ENCODE peak calls at places on chromosomes 5 and 9, in five cellular contexts. G is mucosa of descending colon, T is neural crest cell, B is GM10248, Q is lower lobe of right lung. U is an unnamed sample.

GRCh38 chr5:151150484-151151262 is 6.9 kb downstream of the ANXA6 start:
- DNase-seq in B (peak), Q (peak), G (peak), T (peak), U (peak)

GRCh38 chr5:177005619-177006264 is 837 bp downstream of the UIMC1 start:
- DNase-seq in Q (peak), T (peak), B (peak), G (peak), U (peak)

GRCh38 chr5:169183581-169183980 is 117.4 kb downstream of the SLIT3 start:
- DNase-seq in Q (no peak), B (no peak), T (no peak), G (no peak), U (no peak)

GRCh38 chr9:3330792-3331420 is 194.9 kb downstream of the RFX3 start:
- DNase-seq in B (no peak), Q (no peak), T (no peak), G (no peak), U (no peak)

GRCh38 chr9:95750725-95751644 is 124.5 kb upstream of the ERCC6L2 start:
- DNase-seq in G (no peak), B (no peak), T (no peak), Q (no peak), U (no peak)

GRCh38 chr9:126215486-126215885 is 111.1 kb upstream of the MVB12B start:
- DNase-seq in G (no peak), T (no peak), B (no peak), Q (no peak), U (no peak)

GRCh38 chr9:125393426-125393825 is 131.8 kb downstream of the GAPVD1 start:
- DNase-seq in G (no peak), B (no peak), T (no peak), Q (no peak), U (no peak)

GRCh38 chr5:404666-405241 is 38.2 kb upstream of the EXOC3 start:
- DNase-seq in T (no peak), Q (no peak), G (no peak), B (no peak), U (no peak)

GRCh38 chr5:29307498-29307897 is 1886.0 kb upstream of the CDH6 start:
- DNase-seq in B (no peak), G (no peak), T (no peak), Q (no peak), U (no peak)

GRCh38 chr9:106634183-106634582 is 228.8 kb upstream of the ZNF462 start:
- DNase-seq in G (no peak), Q (no peak), B (no peak), T (no peak), U (no peak)

GRCh38 chr5:149434162-149435014 is 55.3 kb upstream of the IL17B start:
- DNase-seq in T (peak), B (peak), Q (no peak), G (peak), U (peak)

GRCh38 chr5:102627311-102627710 is 127.8 kb upstream of the PAM start:
- DNase-seq in B (no peak), Q (no peak), T (no peak), G (no peak), U (no peak)
- TF ChIP-seq CTCF in B (no peak), Q (no peak), T (no peak), G (no peak), U (no peak)

GRCh38 chr9:37984672-37985611 is 81.0 kb upstream of the SLC25A51 start:
- DNase-seq in Q (no peak), B (no peak), T (no peak), G (peak), U (no peak)
- TF ChIP-seq CTCF in Q (no peak), B (no peak), T (no peak), G (no peak), U (no peak)

DNA sequence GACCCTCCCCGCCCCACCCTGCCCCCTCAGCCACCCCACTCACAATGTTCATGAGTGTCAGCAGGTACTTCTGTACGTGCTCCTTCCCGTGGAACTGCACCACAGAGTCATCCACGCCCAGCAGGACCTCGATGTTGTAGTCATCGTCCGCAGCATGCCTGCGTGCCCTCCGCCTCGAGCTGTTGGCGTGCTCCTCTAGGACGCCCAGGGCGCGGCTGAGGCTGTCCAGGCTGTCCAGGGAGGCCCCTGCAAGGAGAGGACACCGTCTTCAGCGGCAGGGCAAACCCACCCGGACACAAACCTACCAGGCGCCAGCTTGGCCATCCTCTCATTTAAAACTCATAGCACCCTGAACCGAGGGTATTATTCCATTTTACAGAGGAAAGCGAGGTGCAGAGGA is 137.8 kb downstream of the ADAMTS2 start:
- DNase-seq in T (no peak), B (no peak), Q (no peak), G (no peak), U (no peak)
- TF ChIP-seq CTCF in T (no peak), B (no peak), Q (no peak), G (no peak), U (no peak)

DNA sequence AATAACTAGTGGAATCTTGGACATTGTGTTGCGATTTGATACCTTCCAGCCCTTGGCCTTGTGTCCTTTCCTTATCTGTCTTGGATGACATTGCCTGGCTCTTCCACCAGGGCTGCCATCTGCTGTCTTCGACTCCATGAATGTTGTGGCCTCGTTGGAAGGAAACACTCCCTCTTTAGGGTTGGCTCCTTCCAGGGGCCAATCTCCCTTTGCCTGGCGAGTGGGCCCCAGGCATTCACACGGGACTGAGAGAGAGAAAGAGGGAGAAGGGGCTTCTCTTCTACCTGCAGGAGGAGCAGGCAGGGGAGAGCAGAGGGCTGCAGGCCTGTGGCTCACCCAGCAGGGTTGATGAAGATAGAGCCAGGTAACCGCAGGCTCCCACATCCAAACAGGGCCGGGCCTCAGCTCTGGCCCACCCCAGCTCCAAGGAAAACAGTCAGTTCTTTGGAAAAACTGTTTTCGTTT is 31.3 kb downstream of the FGF1 start:
- DNase-seq in G (no peak), Q (no peak), T (no peak), B (no peak), U (no peak)
- TF ChIP-seq CTCF in G (no peak), Q (no peak), T (no peak), B (no peak), U (no peak)

GRCh38 chr5:33319151-33319550 is 121.6 kb upstream of the TARS1 start:
- DNase-seq in B (no peak), T (no peak), G (no peak), Q (no peak), U (no peak)

GRCh38 chr5:33321026-33321425 is 119.7 kb upstream of the TARS1 start:
- DNase-seq in T (no peak), B (no peak), Q (no peak), G (no peak), U (no peak)

GRCh38 chr5:33319841-33320240 is 120.9 kb upstream of the TARS1 start:
- DNase-seq in T (no peak), Q (no peak), G (no peak), B (no peak), U (no peak)

GRCh38 chr5:33324667-33325307 is 116.0 kb upstream of the TARS1 start:
- DNase-seq in Q (no peak), T (no peak), G (no peak), B (no peak), U (no peak)

GRCh38 chr5:33322632-33323031 is 118.1 kb upstream of the TARS1 start:
- DNase-seq in T (no peak), G (no peak), Q (no peak), B (no peak), U (no peak)
- TF ChIP-seq CTCF in T (no peak), G (no peak), Q (no peak), B (no peak), U (no peak)

DNA sequence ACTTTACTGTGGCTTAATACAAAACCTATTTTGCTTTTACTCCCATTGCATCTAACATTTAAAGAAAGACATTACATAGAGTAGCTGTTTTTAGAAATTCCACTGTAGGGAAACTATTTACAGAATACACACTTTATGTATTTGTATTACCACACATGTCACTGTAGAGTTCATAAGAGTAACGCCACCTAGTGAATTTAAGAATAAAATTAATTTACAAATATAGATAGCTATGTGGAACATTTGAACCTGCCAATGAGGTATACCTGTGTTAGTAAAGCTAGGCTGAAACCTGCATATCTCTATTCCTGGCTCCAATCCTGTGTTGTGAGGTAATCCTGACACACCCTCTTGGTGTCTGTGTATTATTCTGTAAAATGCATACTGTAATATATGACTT is 234.4 kb downstream of the MAST4 start:
- DNase-seq in G (no peak), B (no peak), Q (no peak), T (no peak), U (no peak)
- TF ChIP-seq CTCF in G (no peak), B (no peak), Q (no peak), T (no peak), U (no peak)